ENCODE peak calls at places on chromosomes 13 and 19, in four cellular contexts. S is NB4, Q is SW 1271, V is vagina. T is an unnamed sample.

GRCh38 chr13:77225946-77226345 is 100.9 kb downstream of the MYCBP2 start:
- DNase-seq in V (no peak), S (no peak), Q (no peak), T (no peak)

GRCh38 chr19:45121827-45122345 is 28.9 kb downstream of the PPP1R37 start:
- DNase-seq in Q (no peak), V (no peak), S (no peak), T (no peak)

GRCh38 chr19:35123573-35123972 is 8.0 kb downstream of the FXYD3 start:
- DNase-seq in Q (no peak), S (no peak), V (no peak), T (no peak)

GRCh38 chr13:45325806-45326205 is 15.2 kb downstream of the TPT1 start:
- DNase-seq in S (peak), Q (peak), V (no peak), T (no peak)

GRCh38 chr13:113907637-113908617 is 44.1 kb upstream of the GAS6 start:
- DNase-seq in S (no peak), V (peak), Q (no peak), T (peak)

GRCh38 chr13:59771272-59771671 is 392.5 kb downstream of the DIAPH3 start:
- DNase-seq in Q (peak), S (no peak), V (no peak), T (peak)

GRCh38 chr13:42970824-42971669 is 21.0 kb downstream of the EPSTI1 start:
- DNase-seq in Q (peak), V (no peak), S (peak), T (peak)

GRCh38 chr13:46797468-46798237 is 692 bp upstream of the ESD start:
- DNase-seq in S (peak), V (no peak), Q (no peak), T (no peak)

GRCh38 chr13:23750383-23751121 is 138.6 kb downstream of the MIPEP start:
- DNase-seq in S (no peak), V (no peak), Q (no peak), T (no peak)

GRCh38 chr19:35545855-35546381 is 492 bp downstream of the TMEM147 start:
- DNase-seq in V (no peak), Q (peak), S (peak), T (peak)

GRCh38 chr13:34853161-34853560 is 88.9 kb upstream of the NBEA start:
- DNase-seq in Q (no peak), S (no peak), V (no peak), T (no peak)

GRCh38 chr13:30479154-30479553 is 13.4 kb upstream of the HMGB1 start:
- DNase-seq in V (no peak), S (no peak), Q (no peak), T (no peak)

GRCh38 chr19:50427997-50428425 is 4.7 kb upstream of the MYBPC2 start:
- DNase-seq in V (no peak), Q (no peak), S (no peak), T (peak)

GRCh38 chr13:91719033-91719432 is 320.6 kb downstream of the GPC5 start:
- DNase-seq in S (peak), V (no peak), Q (peak), T (peak)

GRCh38 chr19:57978586-57979289 is 4.4 kb upstream of the C19orf18 start:
- DNase-seq in Q (no peak), V (no peak), S (no peak), T (no peak)

GRCh38 chr13:79141082-79141481 is 265.0 kb downstream of the RBM26 start:
- DNase-seq in V (no peak), Q (no peak), S (no peak), T (no peak)

GRCh38 chr19:2332341-2333026 is 4.0 kb downstream of the SPPL2B start:
- DNase-seq in S (peak), Q (no peak), V (no peak), T (peak)

GRCh38 chr13:53941588-53942190 is 913.1 kb downstream of the OLFM4 start:
- DNase-seq in V (no peak), S (no peak), Q (no peak), T (no peak)

GRCh38 chr13:20525144-20525600 is 485 bp downstream of the CRYL1 start:
- DNase-seq in V (no peak), Q (no peak), S (no peak), T (peak)

GRCh38 chr13:51832471-51833152 is 12.4 kb downstream of the TMEM272 start:
- DNase-seq in V (no peak), S (peak), Q (peak), T (peak)

GRCh38 chr19:46692918-46693722 is 23.8 kb downstream of the PRKD2 start:
- DNase-seq in Q (peak), S (no peak), V (no peak), T (no peak)

GRCh38 chr13:100394005-100394695 is 194.4 kb downstream of the GGACT start:
- DNase-seq in S (no peak), V (no peak), Q (no peak), T (no peak)

GRCh38 chr19:44623626-44624025 is 10.3 kb downstream of the IGSF23 start:
- DNase-seq in Q (no peak), V (no peak), S (no peak), T (no peak)

GRCh38 chr19:10132848-10133350 is 13.2 kb upstream of the EIF3G start:
- DNase-seq in Q (no peak), S (no peak), V (no peak), T (no peak)